ENCODE peak calls at places on chromosomes 5 and 9, in six cellular contexts. P is NT2/D1, M is hippocampal formation, E is NAMALWA, I is A172, Y is colonic mucosa. B is an unnamed sample.

GRCh38 chr5:27963050-27963783 is 924.8 kb upstream of the CDH9 start:
- DNase-seq in P (no peak), M (no peak), E (no peak), I (no peak), Y (no peak), B (no peak)

GRCh38 chr9:111959960-111960359 is 63.3 kb downstream of the UGCG start:
- DNase-seq in P (no peak), M (no peak), E (no peak), I (no peak), Y (no peak), B (no peak)

GRCh38 chr5:75675779-75676178 is 41.5 kb downstream of the POC5 start:
- DNase-seq in P (no peak), M (no peak), E (no peak), I (no peak), Y (no peak), B (no peak)

GRCh38 chr5:121640298-121640697 is 211.4 kb upstream of the FTMT start:
- DNase-seq in P (no peak), M (no peak), E (no peak), I (no peak), Y (no peak), B (no peak)

GRCh38 chr5:92945630-92946097 is 635.4 kb downstream of the NR2F1-AS1 start:
- DNase-seq in P (no peak), M (peak), E (no peak), I (peak), Y (no peak), B (no peak)

GRCh38 chr5:177035982-177036381 is 13.5 kb downstream of the ZNF346 start:
- DNase-seq in P (peak), M (no peak), E (no peak), I (no peak), Y (no peak), B (no peak)

GRCh38 chr5:126139773-126140172 is 283.4 kb upstream of the GRAMD2B start:
- DNase-seq in P (peak), M (no peak), E (no peak), I (peak), Y (no peak), B (peak)

GRCh38 chr9:98081477-98082219 is 25.1 kb downstream of the NANS start:
- DNase-seq in P (no peak), M (no peak), E (no peak), I (peak), Y (peak), B (no peak)

GRCh38 chr5:172616730-172617129 is 24.3 kb upstream of the NEURL1B start:
- DNase-seq in P (no peak), M (no peak), E (no peak), I (no peak), Y (no peak), B (no peak)

GRCh38 chr5:178201221-178201926 is 3.0 kb upstream of the HNRNPAB start:
- DNase-seq in P (no peak), M (no peak), E (no peak), I (peak), Y (no peak), B (no peak)

GRCh38 chr5:137070521-137070920 is 428.6 kb downstream of the SPOCK1 start:
- DNase-seq in P (no peak), M (no peak), E (no peak), I (no peak), Y (no peak), B (no peak)

GRCh38 chr5:36874465-36874864 is 2.1 kb upstream of the NIPBL start:
- DNase-seq in P (no peak), M (no peak), E (peak), I (peak), Y (no peak), B (no peak)

GRCh38 chr5:143606043-143606752 is 202.7 kb upstream of the NR3C1 start:
- DNase-seq in P (no peak), M (no peak), E (no peak), I (peak), Y (no peak), B (no peak)

GRCh38 chr5:132840896-132841818 is 10.7 kb upstream of the SHROOM1 start:
- DNase-seq in P (no peak), M (no peak), E (no peak), I (peak), Y (no peak), B (no peak)

GRCh38 chr5:171617787-171618690 is 167.6 kb upstream of the SMIM23 start:
- DNase-seq in P (no peak), M (no peak), E (no peak), I (no peak), Y (no peak), B (no peak)

GRCh38 chr5:170631471-170632195 is 127.8 kb downstream of the KCNIP1 start:
- DNase-seq in P (no peak), M (no peak), E (no peak), I (peak), Y (no peak), B (no peak)

GRCh38 chr9:109953813-109954489 is 174.0 kb downstream of the PALM2AKAP2 start:
- DNase-seq in P (no peak), M (no peak), E (peak), I (no peak), Y (no peak), B (no peak)

GRCh38 chr9:107874591-107875374 is 385.2 kb upstream of the KLF4 start:
- DNase-seq in P (no peak), M (no peak), E (peak), I (no peak), Y (no peak), B (no peak)

GRCh38 chr9:38388283-38389223 is 3.9 kb upstream of the ALDH1B1 start:
- DNase-seq in P (no peak), M (no peak), E (no peak), I (no peak), Y (no peak), B (no peak)